ENCODE peak calls at places on chromosomes 2 and 18, in seven cellular contexts. J is posterior cingulate gyrus; K is CD8-positive, alpha-beta T cell; I is activated CD4-positive, alpha-beta T cell treated with anti-CD3 and anti-CD28 coated beads, Interleukin-2, amount 10 ng/mL, durations not matched to agents 7 days and 5 days; Y is stomach; T is stimulated activated CD4-positive, alpha-beta T cell treated with anti-CD3 and anti-CD28 coated beads, Interleukin-1b, Interleukin-23, amount 100 ng/mL, for 1 hour; D is mesenteric fat pad. M is an unnamed sample.

GRCh38 chr2:139946690-139947089 is 1166.5 kb upstream of the NXPH2 start:
- DNase-seq in J (no peak), K (no peak), I (no peak), Y (no peak), T (no peak), D (no peak), M (no peak)

GRCh38 chr2:207240649-207241048 is 74.9 kb upstream of the KLF7 start:
- DNase-seq in J (no peak), K (no peak), I (no peak), Y (no peak), T (no peak), D (no peak), M (no peak)

GRCh38 chr2:128556633-128557032 is 238.0 kb upstream of the HS6ST1 start:
- DNase-seq in J (no peak), K (no peak), I (no peak), Y (peak), T (no peak), D (peak), M (no peak)

GRCh38 chr2:239762742-239763269 is 262.3 kb downstream of the NDUFA10 start:
- DNase-seq in J (peak), K (no peak), I (no peak), Y (no peak), T (no peak), D (peak), M (no peak)

GRCh38 chr2:128421861-128422311 is 103.2 kb upstream of the HS6ST1 start:
- DNase-seq in J (peak), K (no peak), I (no peak), Y (peak), T (no peak), D (peak), M (no peak)

GRCh38 chr2:187424156-187424555 is 23.9 kb downstream of the CALCRL start:
- DNase-seq in J (no peak), K (no peak), I (no peak), Y (no peak), T (no peak), D (no peak), M (no peak)

GRCh38 chr2:5914831-5915611 is 222.8 kb downstream of the SOX11 start:
- DNase-seq in J (peak), K (no peak), I (no peak), Y (no peak), T (no peak), D (no peak), M (peak)

GRCh38 chr18:427005-427404 is 73.5 kb downstream of the COLEC12 start:
- DNase-seq in J (no peak), K (no peak), I (no peak), Y (no peak), T (no peak), D (no peak), M (no peak)

GRCh38 chr2:212540356-212540755 is 1.8 kb upstream of the ERBB4 start:
- DNase-seq in J (no peak), K (no peak), I (no peak), Y (no peak), T (no peak), D (no peak), M (no peak)

GRCh38 chr2:239910404-239910803 is 114.7 kb downstream of the NDUFA10 start:
- DNase-seq in J (no peak), K (no peak), I (no peak), Y (no peak), T (no peak), D (peak), M (no peak)

GRCh38 chr2:19124135-19124534 is 234.3 kb downstream of the OSR1 start:
- DNase-seq in J (no peak), K (no peak), I (no peak), Y (no peak), T (no peak), D (no peak), M (peak)

GRCh38 chr2:39416172-39416571 is 20.9 kb downstream of the MAP4K3 start:
- DNase-seq in J (no peak), K (no peak), I (no peak), Y (no peak), T (no peak), D (no peak), M (no peak)

GRCh38 chr18:12086249-12086648 is 7.4 kb upstream of the ANKRD62 start:
- DNase-seq in J (no peak), K (no peak), I (no peak), Y (peak), T (no peak), D (peak), M (no peak)

GRCh38 chr2:64987963-64988419 is 1.2 kb upstream of the SLC1A4 start:
- DNase-seq in J (no peak), K (no peak), I (no peak), Y (no peak), T (no peak), D (no peak), M (peak)

GRCh38 chr2:203077458-203077857 is 62.8 kb downstream of the NBEAL1 start:
- DNase-seq in J (no peak), K (no peak), I (no peak), Y (no peak), T (no peak), D (no peak), M (peak)

GRCh38 chr18:3885209-3885792 is 435.3 kb downstream of the TGIF1 start:
- DNase-seq in J (no peak), K (no peak), I (no peak), Y (no peak), T (no peak), D (no peak), M (no peak)

GRCh38 chr2:109438773-109439191 is 175.0 kb downstream of the SEPTIN10 start:
- DNase-seq in J (peak), K (no peak), I (no peak), Y (no peak), T (no peak), D (peak), M (no peak)

GRCh38 chr2:231308219-231308618 is 87.3 kb upstream of the B3GNT7 start:
- DNase-seq in J (no peak), K (no peak), I (no peak), Y (no peak), T (no peak), D (no peak), M (no peak)